ENCODE peak calls at places on chromosomes 13 and 19, in five cellular contexts. C, A, O, T and Y are unnamed samples.

GRCh38 chr19:30682576-30683536 is 310.7 kb downstream of the ZNF536 start:
- DNase-seq in O (peak), C (peak), T (peak), A (peak), Y (peak)

GRCh38 chr19:6740589-6741348 is 1.3 kb downstream of the TRIP10 start:
- DNase-seq in A (peak), O (no peak), T (peak), C (no peak), Y (peak)

GRCh38 chr13:21232196-21232595 is 55.7 kb downstream of the MRPL57 start:
- DNase-seq in T (no peak), C (no peak), A (no peak), O (no peak), Y (no peak)

GRCh38 chr13:24220086-24220703 is 59.7 kb downstream of the SPATA13 start:
- DNase-seq in A (peak), O (peak), T (peak), C (peak), Y (no peak)

GRCh38 chr19:55594996-55595530 is 4.3 kb downstream of the FIZ1 start:
- DNase-seq in T (no peak), C (no peak), O (no peak), A (no peak), Y (no peak)

GRCh38 chr19:5059191-5059579 is 90.3 kb downstream of the KDM4B start:
- DNase-seq in C (no peak), O (no peak), T (peak), A (no peak), Y (no peak)

GRCh38 chr19:54186934-54187381 is 2.4 kb downstream of the MBOAT7 start:
- DNase-seq in T (no peak), C (no peak), O (no peak), A (no peak), Y (peak)

GRCh38 chr19:12784871-12785430 is 6.3 kb upstream of the JUNB start:
- DNase-seq in T (no peak), O (no peak), A (no peak), C (no peak), Y (no peak)

GRCh38 chr13:49428041-49428763 is 15.7 kb downstream of the CAB39L start:
- DNase-seq in T (no peak), C (no peak), A (no peak), O (peak), Y (no peak)

GRCh38 chr19:7007859-7008258 is 13.4 kb downstream of the MBD3L2B start:
- DNase-seq in A (no peak), O (no peak), C (no peak), T (no peak), Y (no peak)

GRCh38 chr19:47992070-47992469 is at the start of gene BSPH1:
- DNase-seq in T (no peak), O (no peak), C (no peak), A (no peak), Y (no peak)

GRCh38 chr19:29528350-29528945 is 2.7 kb downstream of the VSTM2B start:
- DNase-seq in T (peak), A (no peak), C (no peak), O (peak), Y (no peak)

GRCh38 chr19:42436006-42436405 is 6.7 kb downstream of the CXCL17 start:
- DNase-seq in C (no peak), A (no peak), O (no peak), T (no peak), Y (no peak)

GRCh38 chr13:65733110-65733509 is 1497.0 kb downstream of the PCDH9 start:
- DNase-seq in C (no peak), O (no peak), A (no peak), T (no peak), Y (no peak)

GRCh38 chr19:50313812-50314536 is 15.2 kb downstream of the KCNC3 start:
- DNase-seq in T (no peak), O (no peak), C (peak), A (no peak), Y (no peak)

GRCh38 chr19:42589792-42590191 is 4.9 kb downstream of the CEACAM8 start:
- DNase-seq in C (no peak), T (no peak), A (no peak), O (no peak), Y (no peak)

GRCh38 chr13:74191036-74191809 is 57.0 kb upstream of the KLF12 start:
- DNase-seq in T (no peak), A (no peak), O (no peak), C (no peak), Y (no peak)

GRCh38 chr13:94590744-94591143 is 5.2 kb downstream of the TGDS start:
- DNase-seq in T (no peak), A (no peak), O (no peak), C (no peak), Y (no peak)

GRCh38 chr13:109918179-109918651 is 131.8 kb upstream of the IRS2 start:
- DNase-seq in T (no peak), C (no peak), A (no peak), O (no peak), Y (no peak)

GRCh38 chr13:63636231-63636993 is 2220.8 kb upstream of the PCDH20 start:
- DNase-seq in T (no peak), O (no peak), C (no peak), A (no peak), Y (no peak)

GRCh38 chr19:10708261-10708660 is 7.0 kb downstream of the QTRT1 start:
- DNase-seq in O (no peak), T (no peak), C (no peak), A (no peak), Y (no peak)

GRCh38 chr13:72960541-72960940 is 98.3 kb upstream of the KLF5 start:
- DNase-seq in C (peak), A (no peak), T (no peak), O (no peak), Y (no peak)

GRCh38 chr13:77776704-77777103 is 79.2 kb downstream of the SLAIN1 start:
- DNase-seq in C (no peak), A (no peak), T (no peak), O (no peak), Y (no peak)

GRCh38 chr13:80329250-80329649 is 11.7 kb downstream of the SPRY2 start:
- DNase-seq in T (no peak), C (no peak), A (no peak), O (no peak), Y (no peak)

GRCh38 chr19:6802336-6803035 is 30.0 kb downstream of the VAV1 start:
- DNase-seq in O (no peak), C (no peak), A (peak), T (peak), Y (peak)